ENCODE peak calls at places on chromosomes 5 and 9, in ten cellular contexts. One of them, this sample, is unnamed.

GRCh38 chr5:53161876-53162275 is 52.3 kb upstream of the MOCS2 start:
- DNase-seq in HL-60: no peak
- DNase-seq in posterior cingulate gyrus: no peak
- DNase-seq in nephron progenitor cell: no peak
- DNase-seq in NAMALWA: no peak
- DNase-seq in mammary epithelial cell: peak
- DNase-seq in heart left ventricle: no peak
- DNase-seq in M059J: peak
- DNase-seq in activated CD4-positive, alpha-beta T cell treated with anti-CD3 and anti-CD28 coated beads, Interleukin-2, amount 10 ng/mL, durations not matched to agents 7 days and 5 days: no peak
- DNase-seq in left ventricle myocardium inferior: no peak
- DNase-seq in this sample: no peak

GRCh38 chr9:70484232-70485130 is 70.0 kb upstream of the KLF9 start:
- DNase-seq in HL-60: peak
- DNase-seq in posterior cingulate gyrus: peak
- DNase-seq in nephron progenitor cell: peak
- DNase-seq in NAMALWA: peak
- DNase-seq in mammary epithelial cell: peak
- DNase-seq in heart left ventricle: peak
- DNase-seq in M059J: peak
- DNase-seq in activated CD4-positive, alpha-beta T cell treated with anti-CD3 and anti-CD28 coated beads, Interleukin-2, amount 10 ng/mL, durations not matched to agents 7 days and 5 days: peak
- DNase-seq in left ventricle myocardium inferior: no peak
- DNase-seq in this sample: peak

GRCh38 chr5:85628153-85628552 is 989.6 kb upstream of the COX7C start:
- DNase-seq in HL-60: no peak
- DNase-seq in posterior cingulate gyrus: no peak
- DNase-seq in nephron progenitor cell: no peak
- DNase-seq in NAMALWA: peak
- DNase-seq in mammary epithelial cell: no peak
- DNase-seq in heart left ventricle: no peak
- DNase-seq in M059J: no peak
- DNase-seq in activated CD4-positive, alpha-beta T cell treated with anti-CD3 and anti-CD28 coated beads, Interleukin-2, amount 10 ng/mL, durations not matched to agents 7 days and 5 days: no peak
- DNase-seq in left ventricle myocardium inferior: no peak
- DNase-seq in this sample: no peak

GRCh38 chr9:136628287-136628686 is 34.4 kb upstream of the EGFL7 start:
- DNase-seq in HL-60: no peak
- DNase-seq in posterior cingulate gyrus: no peak
- DNase-seq in nephron progenitor cell: peak
- DNase-seq in NAMALWA: no peak
- DNase-seq in mammary epithelial cell: no peak
- DNase-seq in heart left ventricle: no peak
- DNase-seq in M059J: no peak
- DNase-seq in activated CD4-positive, alpha-beta T cell treated with anti-CD3 and anti-CD28 coated beads, Interleukin-2, amount 10 ng/mL, durations not matched to agents 7 days and 5 days: no peak
- DNase-seq in left ventricle myocardium inferior: no peak
- DNase-seq in this sample: no peak

GRCh38 chr9:134321571-134321930 is 4.7 kb upstream of the RXRA start:
- DNase-seq in HL-60: no peak
- DNase-seq in posterior cingulate gyrus: no peak
- DNase-seq in nephron progenitor cell: no peak
- DNase-seq in NAMALWA: no peak
- DNase-seq in mammary epithelial cell: no peak
- DNase-seq in heart left ventricle: no peak
- DNase-seq in M059J: no peak
- DNase-seq in activated CD4-positive, alpha-beta T cell treated with anti-CD3 and anti-CD28 coated beads, Interleukin-2, amount 10 ng/mL, durations not matched to agents 7 days and 5 days: no peak
- DNase-seq in left ventricle myocardium inferior: peak
- DNase-seq in this sample: no peak

GRCh38 chr5:153372433-153373167 is 117.9 kb upstream of the GRIA1 start:
- DNase-seq in HL-60: no peak
- DNase-seq in posterior cingulate gyrus: no peak
- DNase-seq in nephron progenitor cell: no peak
- DNase-seq in NAMALWA: no peak
- DNase-seq in mammary epithelial cell: peak
- DNase-seq in heart left ventricle: no peak
- DNase-seq in M059J: peak
- DNase-seq in activated CD4-positive, alpha-beta T cell treated with anti-CD3 and anti-CD28 coated beads, Interleukin-2, amount 10 ng/mL, durations not matched to agents 7 days and 5 days: no peak
- DNase-seq in left ventricle myocardium inferior: no peak
- DNase-seq in this sample: no peak

GRCh38 chr5:72494700-72495124 is 12.5 kb downstream of the ZNF366 start:
- DNase-seq in HL-60: no peak
- DNase-seq in posterior cingulate gyrus: no peak
- DNase-seq in nephron progenitor cell: no peak
- DNase-seq in NAMALWA: no peak
- DNase-seq in mammary epithelial cell: no peak
- DNase-seq in heart left ventricle: no peak
- DNase-seq in M059J: no peak
- DNase-seq in activated CD4-positive, alpha-beta T cell treated with anti-CD3 and anti-CD28 coated beads, Interleukin-2, amount 10 ng/mL, durations not matched to agents 7 days and 5 days: no peak
- DNase-seq in left ventricle myocardium inferior: no peak
- DNase-seq in this sample: no peak

GRCh38 chr9:4490705-4491620 is 695 bp downstream of the SLC1A1 start:
- DNase-seq in HL-60: no peak
- DNase-seq in posterior cingulate gyrus: peak
- DNase-seq in nephron progenitor cell: peak
- DNase-seq in NAMALWA: no peak
- DNase-seq in mammary epithelial cell: peak
- DNase-seq in heart left ventricle: no peak
- DNase-seq in M059J: peak
- DNase-seq in activated CD4-positive, alpha-beta T cell treated with anti-CD3 and anti-CD28 coated beads, Interleukin-2, amount 10 ng/mL, durations not matched to agents 7 days and 5 days: no peak
- DNase-seq in left ventricle myocardium inferior: no peak
- DNase-seq in this sample: no peak

GRCh38 chr5:54178991-54179390 is 131.4 kb downstream of the ARL15 start:
- DNase-seq in HL-60: no peak
- DNase-seq in posterior cingulate gyrus: no peak
- DNase-seq in nephron progenitor cell: no peak
- DNase-seq in NAMALWA: no peak
- DNase-seq in mammary epithelial cell: no peak
- DNase-seq in heart left ventricle: no peak
- DNase-seq in M059J: no peak
- DNase-seq in activated CD4-positive, alpha-beta T cell treated with anti-CD3 and anti-CD28 coated beads, Interleukin-2, amount 10 ng/mL, durations not matched to agents 7 days and 5 days: no peak
- DNase-seq in left ventricle myocardium inferior: no peak
- DNase-seq in this sample: no peak

This sample was measured in MM.1S.